ENCODE peak calls at places on chromosomes 5 and 9, in six cellular contexts. One of them, this sample, is unnamed.

GRCh38 chr9:80401243-80401642 is 829.5 kb downstream of the TLE4 start:
- DNase-seq in erythroblast: no peak
- DNase-seq in ovary: no peak
- DNase-seq in esophagus squamous epithelium: no peak
- DNase-seq in IMR-90: no peak
- DNase-seq in breast epithelium: no peak
- DNase-seq in this sample: no peak

GRCh38 chr9:32265037-32265436 is 119.4 kb upstream of the ACO1 start:
- DNase-seq in erythroblast: no peak
- DNase-seq in ovary: no peak
- DNase-seq in esophagus squamous epithelium: no peak
- DNase-seq in IMR-90: no peak
- DNase-seq in breast epithelium: no peak
- DNase-seq in this sample: no peak

GRCh38 chr9:97801180-97801579 is 51.8 kb upstream of the FOXE1 start:
- DNase-seq in erythroblast: no peak
- DNase-seq in ovary: no peak
- DNase-seq in esophagus squamous epithelium: no peak
- DNase-seq in IMR-90: no peak
- DNase-seq in breast epithelium: no peak
- DNase-seq in this sample: no peak

GRCh38 chr9:34555002-34555348 is 32.2 kb upstream of the ENHO start:
- DNase-seq in erythroblast: no peak
- DNase-seq in ovary: no peak
- DNase-seq in esophagus squamous epithelium: no peak
- DNase-seq in IMR-90: no peak
- DNase-seq in breast epithelium: no peak
- DNase-seq in this sample: no peak

GRCh38 chr9:120383999-120384924 is 195.7 kb downstream of the CDK5RAP2 start:
- DNase-seq in erythroblast: no peak
- DNase-seq in ovary: no peak
- DNase-seq in esophagus squamous epithelium: no peak
- DNase-seq in IMR-90: peak
- DNase-seq in breast epithelium: peak
- DNase-seq in this sample: no peak

GRCh38 chr9:2015581-2016410 is 649 bp downstream of the SMARCA2 start:
- DNase-seq in erythroblast: peak
- DNase-seq in ovary: peak
- DNase-seq in esophagus squamous epithelium: no peak
- DNase-seq in IMR-90: peak
- DNase-seq in breast epithelium: peak
- DNase-seq in this sample: peak

GRCh38 chr5:33894566-33894965 is 2.8 kb upstream of the ADAMTS12 start:
- DNase-seq in erythroblast: no peak
- DNase-seq in ovary: no peak
- DNase-seq in esophagus squamous epithelium: no peak
- DNase-seq in IMR-90: peak
- DNase-seq in breast epithelium: no peak
- DNase-seq in this sample: no peak

GRCh38 chr5:139905401-139905800 is 109.8 kb downstream of the PSD2 start:
- DNase-seq in erythroblast: no peak
- DNase-seq in ovary: peak
- DNase-seq in esophagus squamous epithelium: no peak
- DNase-seq in IMR-90: no peak
- DNase-seq in breast epithelium: no peak
- DNase-seq in this sample: no peak

GRCh38 chr9:84988621-84989020 is 319.1 kb downstream of the NTRK2 start:
- DNase-seq in erythroblast: no peak
- DNase-seq in ovary: no peak
- DNase-seq in esophagus squamous epithelium: no peak
- DNase-seq in IMR-90: no peak
- DNase-seq in breast epithelium: no peak
- DNase-seq in this sample: no peak

GRCh38 chr5:76695336-76695735 is 20.6 kb upstream of the F2R start:
- DNase-seq in erythroblast: no peak
- DNase-seq in ovary: no peak
- DNase-seq in esophagus squamous epithelium: no peak
- DNase-seq in IMR-90: no peak
- DNase-seq in breast epithelium: no peak
- DNase-seq in this sample: no peak

GRCh38 chr9:134313470-134313869 is 12.8 kb upstream of the RXRA start:
- DNase-seq in erythroblast: no peak
- DNase-seq in ovary: peak
- DNase-seq in esophagus squamous epithelium: no peak
- DNase-seq in IMR-90: no peak
- DNase-seq in breast epithelium: no peak
- DNase-seq in this sample: peak

GRCh38 chr5:131610198-131611063 is 24.6 kb downstream of the RAPGEF6 start:
- DNase-seq in erythroblast: no peak
- DNase-seq in ovary: no peak
- DNase-seq in esophagus squamous epithelium: no peak
- DNase-seq in IMR-90: peak
- DNase-seq in breast epithelium: no peak
- DNase-seq in this sample: no peak

GRCh38 chr5:87899109-87900100 is 369.2 kb downstream of the TMEM161B start:
- DNase-seq in erythroblast: no peak
- DNase-seq in ovary: no peak
- DNase-seq in esophagus squamous epithelium: no peak
- DNase-seq in IMR-90: no peak
- DNase-seq in breast epithelium: no peak
- DNase-seq in this sample: no peak

GRCh38 chr9:115786321-115786720 is 367.3 kb upstream of the PAPPA start:
- DNase-seq in erythroblast: no peak
- DNase-seq in ovary: no peak
- DNase-seq in esophagus squamous epithelium: no peak
- DNase-seq in IMR-90: peak
- DNase-seq in breast epithelium: no peak
- DNase-seq in this sample: no peak

GRCh38 chr5:141877478-141878185 is 578 bp downstream of the PCDH1 start:
- DNase-seq in erythroblast: peak
- DNase-seq in ovary: no peak
- DNase-seq in esophagus squamous epithelium: no peak
- DNase-seq in IMR-90: no peak
- DNase-seq in breast epithelium: no peak
- DNase-seq in this sample: no peak
- TF ChIP-seq POLR2A in erythroblast: no peak
- TF ChIP-seq POLR2A in ovary: no peak
- TF ChIP-seq POLR2A in esophagus squamous epithelium: no peak
- TF ChIP-seq POLR2A in IMR-90: no peak
- TF ChIP-seq POLR2A in breast epithelium: no peak
- TF ChIP-seq POLR2A in this sample: no peak

GRCh38 chr5:99835791-99836190 is 699.4 kb upstream of the FAM174A start:
- DNase-seq in erythroblast: no peak
- DNase-seq in ovary: no peak
- DNase-seq in esophagus squamous epithelium: no peak
- DNase-seq in IMR-90: no peak
- DNase-seq in breast epithelium: no peak
- DNase-seq in this sample: no peak
- TF ChIP-seq POLR2A in erythroblast: no peak
- TF ChIP-seq POLR2A in ovary: no peak
- TF ChIP-seq POLR2A in esophagus squamous epithelium: no peak
- TF ChIP-seq POLR2A in IMR-90: no peak
- TF ChIP-seq POLR2A in breast epithelium: no peak
- TF ChIP-seq POLR2A in this sample: no peak

GRCh38 chr5:43556857-43557593 is at the start of gene PAIP1:
- DNase-seq in erythroblast: peak
- DNase-seq in ovary: peak
- DNase-seq in esophagus squamous epithelium: peak
- DNase-seq in IMR-90: peak
- DNase-seq in breast epithelium: peak
- DNase-seq in this sample: peak
- TF ChIP-seq POLR2A in erythroblast: peak
- TF ChIP-seq POLR2A in ovary: peak
- TF ChIP-seq POLR2A in esophagus squamous epithelium: no peak
- TF ChIP-seq POLR2A in IMR-90: peak
- TF ChIP-seq POLR2A in breast epithelium: no peak
- TF ChIP-seq POLR2A in this sample: peak

GRCh38 chr5:173963867-173964429 is 25.0 kb upstream of the C5orf47 start:
- DNase-seq in erythroblast: no peak
- DNase-seq in ovary: no peak
- DNase-seq in esophagus squamous epithelium: no peak
- DNase-seq in IMR-90: no peak
- DNase-seq in breast epithelium: no peak
- DNase-seq in this sample: no peak
- TF ChIP-seq POLR2A in erythroblast: no peak
- TF ChIP-seq POLR2A in ovary: no peak
- TF ChIP-seq POLR2A in esophagus squamous epithelium: no peak
- TF ChIP-seq POLR2A in IMR-90: no peak
- TF ChIP-seq POLR2A in breast epithelium: no peak
- TF ChIP-seq POLR2A in this sample: no peak

GRCh38 chr9:36862206-36863145 is 171.6 kb downstream of the PAX5 start:
- DNase-seq in erythroblast: peak
- DNase-seq in ovary: no peak
- DNase-seq in esophagus squamous epithelium: no peak
- DNase-seq in IMR-90: peak
- DNase-seq in breast epithelium: no peak
- DNase-seq in this sample: no peak

GRCh38 chr9:36865731-36866635 is 168.1 kb downstream of the PAX5 start:
- DNase-seq in erythroblast: no peak
- DNase-seq in ovary: no peak
- DNase-seq in esophagus squamous epithelium: no peak
- DNase-seq in IMR-90: no peak
- DNase-seq in breast epithelium: no peak
- DNase-seq in this sample: no peak

GRCh38 chr9:36866840-36867239 is 167.2 kb downstream of the PAX5 start:
- DNase-seq in erythroblast: no peak
- DNase-seq in ovary: no peak
- DNase-seq in esophagus squamous epithelium: no peak
- DNase-seq in IMR-90: no peak
- DNase-seq in breast epithelium: no peak
- DNase-seq in this sample: no peak

GRCh38 chr9:36867241-36867640 is 166.8 kb downstream of the PAX5 start:
- DNase-seq in erythroblast: no peak
- DNase-seq in ovary: no peak
- DNase-seq in esophagus squamous epithelium: no peak
- DNase-seq in IMR-90: no peak
- DNase-seq in breast epithelium: no peak
- DNase-seq in this sample: no peak

DNA sequence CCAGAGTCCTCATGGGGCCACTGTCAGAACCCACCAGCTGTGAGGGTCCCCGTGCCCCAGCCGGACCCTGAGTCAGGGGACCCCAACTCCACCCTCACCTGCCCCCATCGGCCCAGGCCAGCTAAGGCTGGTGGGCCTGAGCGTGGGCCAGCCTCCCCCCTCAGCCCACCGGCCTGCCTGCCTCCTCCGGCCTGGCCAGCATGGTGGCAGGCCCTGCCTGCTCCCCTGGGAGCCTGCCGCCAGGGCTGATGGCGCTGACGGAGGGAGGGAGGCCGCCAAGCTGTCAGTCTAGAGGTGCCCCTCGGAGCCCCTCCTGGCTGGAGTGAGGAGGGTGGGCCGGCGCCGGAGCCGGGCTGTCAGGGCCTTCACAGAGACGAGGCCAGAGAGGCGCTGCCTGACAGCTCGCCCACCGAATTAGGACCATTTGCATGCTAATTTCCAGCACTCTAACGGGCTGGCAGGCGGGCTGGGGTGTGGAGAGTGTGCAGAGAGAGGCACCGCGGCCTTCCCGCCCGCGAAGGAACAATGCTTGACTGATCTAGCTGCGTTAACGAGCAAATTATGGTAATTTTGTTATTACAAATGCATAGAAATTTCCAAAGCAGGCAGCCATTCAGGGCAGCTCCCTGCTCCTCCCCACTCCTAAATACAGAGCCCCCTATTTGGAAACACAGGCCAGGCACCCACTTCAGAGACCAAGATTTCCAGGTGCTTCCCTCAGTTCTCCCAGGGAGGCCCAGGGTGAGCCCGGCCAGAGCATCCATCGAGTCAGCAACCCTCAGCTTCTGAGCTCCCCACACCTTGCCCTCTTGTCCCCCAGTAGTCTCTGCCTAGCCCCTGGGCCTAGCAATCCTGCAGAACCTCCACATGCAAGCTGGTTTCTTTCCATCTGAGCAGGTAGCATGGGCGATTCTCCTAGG is 169.3 kb downstream of the PAX5 start:
- DNase-seq in erythroblast: no peak
- DNase-seq in ovary: no peak
- DNase-seq in esophagus squamous epithelium: no peak
- DNase-seq in IMR-90: no peak
- DNase-seq in breast epithelium: no peak
- DNase-seq in this sample: no peak
- TF ChIP-seq POLR2A in erythroblast: no peak
- TF ChIP-seq POLR2A in ovary: no peak
- TF ChIP-seq POLR2A in esophagus squamous epithelium: no peak
- TF ChIP-seq POLR2A in IMR-90: no peak
- TF ChIP-seq POLR2A in breast epithelium: no peak
- TF ChIP-seq POLR2A in this sample: no peak

DNA sequence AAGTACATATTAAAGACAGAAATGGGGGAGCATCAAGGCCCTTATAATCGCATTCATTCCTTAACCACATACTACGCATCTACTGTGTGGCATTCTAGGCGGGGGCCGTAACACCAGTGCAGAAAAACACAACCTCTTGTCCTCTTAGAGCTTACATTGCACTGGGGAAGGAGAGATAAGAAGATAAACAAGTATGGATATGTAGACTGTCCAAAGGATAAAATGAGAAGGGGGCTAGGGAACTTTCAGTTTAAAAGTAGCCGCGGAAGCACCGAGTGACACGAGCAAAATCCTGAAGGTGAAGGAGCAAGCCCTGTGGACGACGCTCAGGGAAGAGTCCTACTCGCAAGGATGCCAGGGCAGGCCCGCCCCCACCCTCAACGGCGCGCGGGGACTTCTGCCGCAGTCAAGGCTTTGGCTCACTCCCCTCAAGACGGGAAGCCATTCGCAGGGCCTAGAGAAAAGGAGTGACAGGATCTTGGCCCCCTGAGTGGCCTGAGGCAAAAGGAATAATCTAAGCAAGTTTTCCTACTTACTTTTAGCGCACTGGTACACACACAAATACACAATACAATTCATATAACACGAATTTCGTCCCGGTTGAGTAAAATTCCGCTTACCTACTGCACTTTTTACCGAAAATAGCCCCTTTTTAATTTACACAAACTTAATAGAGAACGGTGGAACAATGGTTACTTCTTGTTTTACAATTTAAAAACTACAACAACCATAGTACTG is 1.3 kb upstream of the NIPBL start:
- DNase-seq in erythroblast: peak
- DNase-seq in ovary: peak
- DNase-seq in esophagus squamous epithelium: no peak
- DNase-seq in IMR-90: peak
- DNase-seq in breast epithelium: no peak
- DNase-seq in this sample: peak
- TF ChIP-seq POLR2A in erythroblast: peak
- TF ChIP-seq POLR2A in ovary: no peak
- TF ChIP-seq POLR2A in esophagus squamous epithelium: no peak
- TF ChIP-seq POLR2A in IMR-90: no peak
- TF ChIP-seq POLR2A in breast epithelium: no peak
- TF ChIP-seq POLR2A in this sample: no peak

GRCh38 chr9:113056191-113057106 is at the start of gene ZFP37:
- DNase-seq in erythroblast: peak
- DNase-seq in ovary: peak
- DNase-seq in esophagus squamous epithelium: peak
- DNase-seq in IMR-90: peak
- DNase-seq in breast epithelium: peak
- DNase-seq in this sample: peak
- TF ChIP-seq POLR2A in erythroblast: no peak
- TF ChIP-seq POLR2A in ovary: peak
- TF ChIP-seq POLR2A in esophagus squamous epithelium: no peak
- TF ChIP-seq POLR2A in IMR-90: peak
- TF ChIP-seq POLR2A in breast epithelium: peak
- TF ChIP-seq POLR2A in this sample: no peak

This sample was measured in suprapubic skin.